ENCODE peak calls at places on chromosomes 6 and 20, in seven cellular contexts. F, N, G, I, B, Y and V are unnamed samples.

GRCh38 chr6:109349419-109349987 is 32.8 kb downstream of the CD164 start:
- DNase-seq in F (no peak), N (peak), G (no peak), I (no peak), B (no peak), Y (peak), V (peak)

GRCh38 chr6:13026557-13026956 is 301.8 kb downstream of the TBC1D7 start:
- DNase-seq in F (no peak), N (no peak), G (no peak), I (no peak), B (no peak), Y (no peak), V (no peak)

GRCh38 chr6:26105842-26106241 is 18.6 kb downstream of the HFE start:
- DNase-seq in F (no peak), N (no peak), G (no peak), I (no peak), B (no peak), Y (no peak), V (no peak)

GRCh38 chr6:133549252-133549925 is 308.2 kb downstream of the EYA4 start:
- DNase-seq in F (no peak), N (no peak), G (no peak), I (no peak), B (no peak), Y (no peak), V (no peak)

GRCh38 chr6:157272866-157273755 is 50.2 kb downstream of the TMEM242 start:
- DNase-seq in F (no peak), N (no peak), G (no peak), I (no peak), B (peak), Y (peak), V (no peak)

GRCh38 chr20:22700387-22700786 is 116.0 kb upstream of the FOXA2 start:
- DNase-seq in F (no peak), N (no peak), G (no peak), I (no peak), B (no peak), Y (no peak), V (peak)

GRCh38 chr6:3194535-3195376 is 32.7 kb downstream of the TUBB2B start:
- DNase-seq in F (no peak), N (no peak), G (no peak), I (no peak), B (no peak), Y (no peak), V (no peak)

GRCh38 chr20:36672991-36673390 is 27.0 kb upstream of the SLA2 start:
- DNase-seq in F (no peak), N (no peak), G (no peak), I (no peak), B (no peak), Y (no peak), V (no peak)

GRCh38 chr6:148747145-148747492 is 289 bp downstream of the UST start:
- DNase-seq in F (no peak), N (peak), G (no peak), I (no peak), B (no peak), Y (no peak), V (peak)

GRCh38 chr6:138622967-138623366 is 123.7 kb upstream of the NHSL1 start:
- DNase-seq in F (no peak), N (no peak), G (no peak), I (no peak), B (no peak), Y (no peak), V (no peak)

GRCh38 chr20:37575884-37576283 is 48.2 kb upstream of the BLCAP start:
- DNase-seq in F (no peak), N (no peak), G (peak), I (no peak), B (no peak), Y (no peak), V (no peak)

GRCh38 chr20:5835234-5835845 is 85.1 kb downstream of the SHLD1 start:
- DNase-seq in F (peak), N (peak), G (no peak), I (no peak), B (no peak), Y (peak), V (peak)

GRCh38 chr6:13526339-13526717 is 38.9 kb upstream of the GFOD1 start:
- DNase-seq in F (no peak), N (no peak), G (no peak), I (no peak), B (no peak), Y (no peak), V (no peak)

GRCh38 chr20:12058201-12058600 is 140.5 kb downstream of the BTBD3 start:
- DNase-seq in F (no peak), N (no peak), G (no peak), I (no peak), B (no peak), Y (no peak), V (no peak)

GRCh38 chr6:108638993-108639392 is 78.3 kb downstream of the FOXO3 start:
- DNase-seq in F (no peak), N (no peak), G (no peak), I (no peak), B (no peak), Y (no peak), V (no peak)

GRCh38 chr6:130885392-130886192 is 58.4 kb downstream of the SMLR1 start:
- DNase-seq in F (peak), N (peak), G (no peak), I (peak), B (peak), Y (peak), V (peak)

GRCh38 chr6:155080876-155081845 is 86.0 kb downstream of the TIAM2 start:
- DNase-seq in F (no peak), N (no peak), G (no peak), I (no peak), B (no peak), Y (no peak), V (peak)

GRCh38 chr20:17605131-17605660 is 35.3 kb downstream of the DSTN start:
- DNase-seq in F (no peak), N (no peak), G (no peak), I (no peak), B (no peak), Y (no peak), V (no peak)